ENCODE peak calls at places on chromosomes 16 and 17, in ten cellular contexts. One of them, this sample, is unnamed.
A peak's percentile ranks its signal among the peaks of the same experiment; 100 is the strongest.

GRCh38 chr17:45353047-45353446 is 36.2 kb upstream of the MAP3K14 start:
- DNase-seq in neuronal stem cell: no peak
- DNase-seq in neural progenitor cell: no peak
- DNase-seq in ovary: no peak
- DNase-seq in astrocyte of the spinal cord: no peak
- DNase-seq in HL-60: peak; percentile 64
- DNase-seq in stimulated activated CD8-positive, alpha-beta memory T cell treated with anti-CD3 and anti-CD28 coated beads, Interleukin-7, amount 100 ng/mL, for 1 hour: no peak
- DNase-seq in RWPE1: no peak
- DNase-seq in amygdala: no peak
- DNase-seq in NCI-H345: no peak
- DNase-seq in this sample: no peak

GRCh38 chr17:20999044-20999573 is 43.7 kb downstream of the USP22 start:
- DNase-seq in ovary: peak; percentile 57
- DNase-seq in neural progenitor cell: no peak
- DNase-seq in amygdala: no peak
- DNase-seq in stimulated activated CD8-positive, alpha-beta memory T cell treated with anti-CD3 and anti-CD28 coated beads, Interleukin-7, amount 100 ng/mL, for 1 hour: no peak
- DNase-seq in neuronal stem cell: no peak
- DNase-seq in NCI-H345: no peak
- DNase-seq in HL-60: no peak
- DNase-seq in astrocyte of the spinal cord: no peak
- DNase-seq in RWPE1: no peak
- DNase-seq in this sample: no peak

GRCh38 chr16:19179890-19180490 is 11.9 kb downstream of the SYT17 start:
- DNase-seq in HL-60: peak; percentile 80
- DNase-seq in astrocyte of the spinal cord: peak; percentile 14
- DNase-seq in stimulated activated CD8-positive, alpha-beta memory T cell treated with anti-CD3 and anti-CD28 coated beads, Interleukin-7, amount 100 ng/mL, for 1 hour: no peak
- DNase-seq in neuronal stem cell: peak; percentile 48
- DNase-seq in neural progenitor cell: peak; percentile 83
- DNase-seq in RWPE1: peak; percentile 66
- DNase-seq in ovary: no peak
- DNase-seq in NCI-H345: peak; percentile 17
- DNase-seq in amygdala: no peak
- DNase-seq in this sample: peak; percentile 83

GRCh38 chr16:4496305-4496704 is 20.1 kb downstream of the HMOX2 start:
- DNase-seq in NCI-H345: no peak
- DNase-seq in ovary: no peak
- DNase-seq in neuronal stem cell: no peak
- DNase-seq in neural progenitor cell: no peak
- DNase-seq in stimulated activated CD8-positive, alpha-beta memory T cell treated with anti-CD3 and anti-CD28 coated beads, Interleukin-7, amount 100 ng/mL, for 1 hour: no peak
- DNase-seq in astrocyte of the spinal cord: peak; percentile 63
- DNase-seq in HL-60: no peak
- DNase-seq in RWPE1: peak; percentile 26
- DNase-seq in amygdala: no peak
- DNase-seq in this sample: no peak

GRCh38 chr17:27218041-27218440 is 75.9 kb upstream of the WSB1 start:
- DNase-seq in neural progenitor cell: no peak
- DNase-seq in RWPE1: no peak
- DNase-seq in NCI-H345: no peak
- DNase-seq in astrocyte of the spinal cord: no peak
- DNase-seq in ovary: no peak
- DNase-seq in stimulated activated CD8-positive, alpha-beta memory T cell treated with anti-CD3 and anti-CD28 coated beads, Interleukin-7, amount 100 ng/mL, for 1 hour: no peak
- DNase-seq in neuronal stem cell: no peak
- DNase-seq in amygdala: no peak
- DNase-seq in HL-60: no peak
- DNase-seq in this sample: no peak

GRCh38 chr17:57577751-57578607 is 167.1 kb downstream of the CCDC182 start:
- DNase-seq in neuronal stem cell: peak; percentile 83
- DNase-seq in neural progenitor cell: peak; percentile 91
- DNase-seq in ovary: peak; percentile 70
- DNase-seq in RWPE1: no peak
- DNase-seq in HL-60: peak; percentile 64
- DNase-seq in NCI-H345: peak; percentile 67
- DNase-seq in amygdala: no peak
- DNase-seq in stimulated activated CD8-positive, alpha-beta memory T cell treated with anti-CD3 and anti-CD28 coated beads, Interleukin-7, amount 100 ng/mL, for 1 hour: no peak
- DNase-seq in astrocyte of the spinal cord: peak; percentile 71
- DNase-seq in this sample: peak; percentile 26

GRCh38 chr17:79873583-79873982 is 34.3 kb upstream of the CBX4 start:
- DNase-seq in HL-60: no peak
- DNase-seq in amygdala: no peak
- DNase-seq in neuronal stem cell: no peak
- DNase-seq in neural progenitor cell: no peak
- DNase-seq in RWPE1: no peak
- DNase-seq in stimulated activated CD8-positive, alpha-beta memory T cell treated with anti-CD3 and anti-CD28 coated beads, Interleukin-7, amount 100 ng/mL, for 1 hour: no peak
- DNase-seq in astrocyte of the spinal cord: no peak
- DNase-seq in NCI-H345: no peak
- DNase-seq in ovary: no peak
- DNase-seq in this sample: no peak

GRCh38 chr16:25693621-25694020 is 1.9 kb downstream of the HS3ST4 start:
- DNase-seq in stimulated activated CD8-positive, alpha-beta memory T cell treated with anti-CD3 and anti-CD28 coated beads, Interleukin-7, amount 100 ng/mL, for 1 hour: no peak
- DNase-seq in neuronal stem cell: no peak
- DNase-seq in ovary: no peak
- DNase-seq in astrocyte of the spinal cord: no peak
- DNase-seq in HL-60: no peak
- DNase-seq in amygdala: no peak
- DNase-seq in neural progenitor cell: peak; percentile 28
- DNase-seq in RWPE1: no peak
- DNase-seq in NCI-H345: no peak
- DNase-seq in this sample: no peak

GRCh38 chr16:29230671-29231091 is 175.8 kb downstream of the NPIPB11 start:
- DNase-seq in stimulated activated CD8-positive, alpha-beta memory T cell treated with anti-CD3 and anti-CD28 coated beads, Interleukin-7, amount 100 ng/mL, for 1 hour: no peak
- DNase-seq in astrocyte of the spinal cord: peak; percentile 23
- DNase-seq in RWPE1: no peak
- DNase-seq in amygdala: no peak
- DNase-seq in HL-60: no peak
- DNase-seq in NCI-H345: no peak
- DNase-seq in neuronal stem cell: no peak
- DNase-seq in neural progenitor cell: peak; percentile 66
- DNase-seq in ovary: peak; percentile 66
- DNase-seq in this sample: peak; percentile 52

GRCh38 chr16:84970447-84971127 is 40.7 kb downstream of the ZDHHC7 start:
- DNase-seq in HL-60: peak; percentile 68
- DNase-seq in neural progenitor cell: peak; percentile 91
- DNase-seq in neuronal stem cell: peak; percentile 82
- DNase-seq in astrocyte of the spinal cord: peak; percentile 75
- DNase-seq in amygdala: peak; percentile 18
- DNase-seq in ovary: peak; percentile 87
- DNase-seq in RWPE1: peak; percentile 72
- DNase-seq in stimulated activated CD8-positive, alpha-beta memory T cell treated with anti-CD3 and anti-CD28 coated beads, Interleukin-7, amount 100 ng/mL, for 1 hour: peak; percentile 49
- DNase-seq in NCI-H345: peak; percentile 57
- DNase-seq in this sample: peak; percentile 88

GRCh38 chr17:73901661-73902415 is 257.6 kb upstream of the SDK2 start:
- DNase-seq in stimulated activated CD8-positive, alpha-beta memory T cell treated with anti-CD3 and anti-CD28 coated beads, Interleukin-7, amount 100 ng/mL, for 1 hour: no peak
- DNase-seq in RWPE1: peak; percentile 33
- DNase-seq in neural progenitor cell: peak; percentile 79
- DNase-seq in HL-60: peak; percentile 53
- DNase-seq in amygdala: no peak
- DNase-seq in astrocyte of the spinal cord: no peak
- DNase-seq in NCI-H345: no peak
- DNase-seq in neuronal stem cell: peak; percentile 47
- DNase-seq in ovary: no peak
- DNase-seq in this sample: peak; percentile 73

GRCh38 chr16:9096416-9096952 is 5.0 kb downstream of the HAPSTR1 start:
- DNase-seq in neural progenitor cell: no peak
- DNase-seq in stimulated activated CD8-positive, alpha-beta memory T cell treated with anti-CD3 and anti-CD28 coated beads, Interleukin-7, amount 100 ng/mL, for 1 hour: no peak
- DNase-seq in NCI-H345: no peak
- DNase-seq in astrocyte of the spinal cord: no peak
- DNase-seq in amygdala: no peak
- DNase-seq in HL-60: no peak
- DNase-seq in RWPE1: peak; percentile 29
- DNase-seq in ovary: no peak
- DNase-seq in neuronal stem cell: no peak
- DNase-seq in this sample: no peak

GRCh38 chr17:37025847-37026533 is 77.2 kb downstream of the AATF start:
- DNase-seq in astrocyte of the spinal cord: no peak
- DNase-seq in RWPE1: no peak
- DNase-seq in stimulated activated CD8-positive, alpha-beta memory T cell treated with anti-CD3 and anti-CD28 coated beads, Interleukin-7, amount 100 ng/mL, for 1 hour: no peak
- DNase-seq in neural progenitor cell: no peak
- DNase-seq in HL-60: no peak
- DNase-seq in amygdala: no peak
- DNase-seq in NCI-H345: no peak
- DNase-seq in neuronal stem cell: no peak
- DNase-seq in ovary: no peak
- DNase-seq in this sample: no peak

GRCh38 chr17:54754560-54754959 is 146.1 kb upstream of the TOM1L1 start:
- DNase-seq in NCI-H345: no peak
- DNase-seq in amygdala: no peak
- DNase-seq in neural progenitor cell: peak; percentile 4
- DNase-seq in ovary: no peak
- DNase-seq in stimulated activated CD8-positive, alpha-beta memory T cell treated with anti-CD3 and anti-CD28 coated beads, Interleukin-7, amount 100 ng/mL, for 1 hour: no peak
- DNase-seq in RWPE1: no peak
- DNase-seq in HL-60: peak; percentile 3
- DNase-seq in neuronal stem cell: no peak
- DNase-seq in astrocyte of the spinal cord: no peak
- DNase-seq in this sample: peak; percentile 65

GRCh38 chr16:84730406-84731106 is 30.8 kb downstream of the USP10 start:
- DNase-seq in RWPE1: peak; percentile 80
- DNase-seq in neural progenitor cell: no peak
- DNase-seq in stimulated activated CD8-positive, alpha-beta memory T cell treated with anti-CD3 and anti-CD28 coated beads, Interleukin-7, amount 100 ng/mL, for 1 hour: no peak
- DNase-seq in NCI-H345: peak; percentile 1
- DNase-seq in HL-60: peak; percentile 72
- DNase-seq in ovary: no peak
- DNase-seq in amygdala: no peak
- DNase-seq in astrocyte of the spinal cord: peak; percentile 93
- DNase-seq in neuronal stem cell: no peak
- DNase-seq in this sample: peak; percentile 49

GRCh38 chr16:51359141-51359960 is 208.3 kb upstream of the SALL1 start:
- DNase-seq in NCI-H345: no peak
- DNase-seq in RWPE1: no peak
- DNase-seq in neuronal stem cell: peak; percentile 88
- DNase-seq in amygdala: peak; percentile 30
- DNase-seq in HL-60: no peak
- DNase-seq in neural progenitor cell: peak; percentile 90
- DNase-seq in ovary: no peak
- DNase-seq in stimulated activated CD8-positive, alpha-beta memory T cell treated with anti-CD3 and anti-CD28 coated beads, Interleukin-7, amount 100 ng/mL, for 1 hour: no peak
- DNase-seq in astrocyte of the spinal cord: peak; percentile 28
- DNase-seq in this sample: peak; percentile 57

GRCh38 chr17:20063665-20064648 is 54.8 kb downstream of the SPECC1 start:
- DNase-seq in NCI-H345: peak; percentile 12
- DNase-seq in ovary: peak; percentile 88
- DNase-seq in HL-60: peak; percentile 89
- DNase-seq in RWPE1: peak; percentile 75
- DNase-seq in neural progenitor cell: no peak
- DNase-seq in amygdala: peak; percentile 26
- DNase-seq in astrocyte of the spinal cord: peak; percentile 85
- DNase-seq in neuronal stem cell: no peak
- DNase-seq in stimulated activated CD8-positive, alpha-beta memory T cell treated with anti-CD3 and anti-CD28 coated beads, Interleukin-7, amount 100 ng/mL, for 1 hour: no peak
- DNase-seq in this sample: peak; percentile 22

GRCh38 chr16:53775821-53776431 is 72.0 kb downstream of the FTO start:
- DNase-seq in neural progenitor cell: peak; percentile 19
- DNase-seq in ovary: no peak
- DNase-seq in HL-60: peak; percentile 69
- DNase-seq in RWPE1: peak; percentile 68
- DNase-seq in stimulated activated CD8-positive, alpha-beta memory T cell treated with anti-CD3 and anti-CD28 coated beads, Interleukin-7, amount 100 ng/mL, for 1 hour: no peak
- DNase-seq in amygdala: no peak
- DNase-seq in neuronal stem cell: no peak
- DNase-seq in astrocyte of the spinal cord: peak; percentile 90
- DNase-seq in NCI-H345: no peak
- DNase-seq in this sample: no peak

GRCh38 chr17:77927777-77928518 is 30.6 kb upstream of the TNRC6C start:
- DNase-seq in NCI-H345: no peak
- DNase-seq in astrocyte of the spinal cord: no peak
- DNase-seq in stimulated activated CD8-positive, alpha-beta memory T cell treated with anti-CD3 and anti-CD28 coated beads, Interleukin-7, amount 100 ng/mL, for 1 hour: no peak
- DNase-seq in neural progenitor cell: no peak
- DNase-seq in neuronal stem cell: no peak
- DNase-seq in amygdala: no peak
- DNase-seq in RWPE1: no peak
- DNase-seq in HL-60: no peak
- DNase-seq in ovary: no peak
- DNase-seq in this sample: no peak

GRCh38 chr17:74325743-74326379 is at the start of gene KIF19:
- DNase-seq in stimulated activated CD8-positive, alpha-beta memory T cell treated with anti-CD3 and anti-CD28 coated beads, Interleukin-7, amount 100 ng/mL, for 1 hour: peak; percentile 24
- DNase-seq in amygdala: no peak
- DNase-seq in astrocyte of the spinal cord: no peak
- DNase-seq in RWPE1: peak; percentile 41
- DNase-seq in HL-60: no peak
- DNase-seq in NCI-H345: peak; percentile 20
- DNase-seq in neural progenitor cell: peak; percentile 85
- DNase-seq in neuronal stem cell: peak; percentile 52
- DNase-seq in ovary: no peak
- DNase-seq in this sample: peak; percentile 96

This sample was measured in iPS-NIHi11.